ENCODE peak calls at places on chromosomes 13 and 19, in four cellular contexts. N, Y, X and R are unnamed samples.
A peak's percentile ranks its signal among the peaks of the same experiment; 100 is the strongest.

GRCh38 chr19:13102666-13103584 is at the start of gene LYL1:
- DNase-seq in X (peak; percentile 45), N (peak; percentile 93), Y (peak; percentile 18), R (peak; percentile 67)

GRCh38 chr19:1134431-1134830 is 30.6 kb downstream of the GPX4 start:
- DNase-seq in X (no peak), Y (no peak), N (no peak), R (no peak)

GRCh38 chr19:46201413-46202310 is 27.9 kb upstream of the IGFL1 start:
- DNase-seq in Y (peak; percentile 38), X (no peak), N (no peak), R (no peak)

GRCh38 chr19:13314761-13315160 is 164.6 kb downstream of the IER2 start:
- DNase-seq in Y (no peak), X (no peak), N (no peak), R (no peak)

GRCh38 chr19:10812902-10813404 is 23.1 kb downstream of the TMED1 start:
- DNase-seq in Y (peak; percentile 71), X (no peak), N (peak; percentile 80), R (no peak)

GRCh38 chr19:27911122-27911898 is 1301.6 kb downstream of the UQCRFS1 start:
- DNase-seq in Y (no peak), X (no peak), N (no peak), R (no peak)

GRCh38 chr19:53808710-53809125 is 15.4 kb downstream of the NLRP12 start:
- DNase-seq in Y (peak; percentile 85), X (peak; percentile 68), N (no peak), R (peak; percentile 40)

GRCh38 chr13:24274452-24274971 is 34.9 kb upstream of the C1QTNF9 start:
- DNase-seq in N (no peak), Y (no peak), X (no peak), R (no peak)

GRCh38 chr13:31908696-31909386 is 122.7 kb upstream of the FRY start:
- DNase-seq in N (no peak), Y (no peak), X (no peak), R (no peak)

GRCh38 chr13:35874704-35875103 is 256.5 kb downstream of the DCLK1 start:
- DNase-seq in X (no peak), N (no peak), Y (no peak), R (no peak)

GRCh38 chr13:44304433-44304725 is 69.2 kb upstream of the SERP2 start:
- DNase-seq in Y (no peak), N (no peak), X (no peak), R (no peak)

GRCh38 chr13:63299995-63300394 is 1884.3 kb upstream of the PCDH20 start:
- DNase-seq in Y (no peak), N (no peak), X (no peak), R (no peak)

GRCh38 chr13:97702614-97703013 is 250.9 kb upstream of the IPO5 start:
- DNase-seq in Y (no peak), X (no peak), N (no peak), R (no peak)

GRCh38 chr13:33057019-33057785 is 41.0 kb downstream of the KL start:
- DNase-seq in Y (peak; percentile 19), N (no peak), X (peak; percentile 29), R (no peak)

GRCh38 chr13:34412817-34413365 is 529.2 kb upstream of the NBEA start:
- DNase-seq in X (no peak), N (no peak), Y (peak; percentile 19), R (no peak)

GRCh38 chr19:10505583-10506229 is 2.5 kb upstream of the KEAP1 start:
- DNase-seq in N (peak; percentile 65), X (peak; percentile 60), Y (peak; percentile 77), R (peak; percentile 90)

GRCh38 chr13:42478531-42479156 is 95.3 kb upstream of the TNFSF11 start:
- DNase-seq in Y (peak; percentile 30), X (no peak), N (no peak), R (no peak)

GRCh38 chr13:93752506-93752905 is 525.9 kb downstream of the GPC6 start:
- DNase-seq in N (no peak), Y (no peak), X (no peak), R (no peak)

GRCh38 chr13:29359181-29359580 is 236.3 kb downstream of the SLC7A1 start:
- DNase-seq in Y (no peak), N (no peak), X (no peak), R (no peak)

GRCh38 chr19:13962738-13963602 is 10.7 kb downstream of the DCAF15 start:
- DNase-seq in Y (no peak), N (no peak), X (no peak), R (peak; percentile 61)

GRCh38 chr13:24299488-24300114 is 9.8 kb upstream of the C1QTNF9 start:
- DNase-seq in Y (no peak), X (no peak), N (no peak), R (no peak)

GRCh38 chr19:13956365-13956744 is 4.0 kb downstream of the DCAF15 start:
- DNase-seq in X (no peak), Y (no peak), N (no peak), R (no peak)

GRCh38 chr19:32662186-32662585 is 12.8 kb downstream of the ANKRD27 start:
- DNase-seq in X (no peak), N (no peak), Y (no peak), R (no peak)

GRCh38 chr13:91580749-91581148 is 182.3 kb downstream of the GPC5 start:
- DNase-seq in Y (no peak), X (no peak), N (no peak), R (no peak)

GRCh38 chr19:28705008-28705407 is 507.9 kb downstream of the UQCRFS1 start:
- DNase-seq in X (peak; percentile 21), N (peak; percentile 19), Y (peak; percentile 58), R (no peak)

GRCh38 chr19:40709817-40710216 is 6.9 kb downstream of the COQ8B start:
- DNase-seq in X (no peak), Y (no peak), N (no peak), R (no peak)

DNA sequence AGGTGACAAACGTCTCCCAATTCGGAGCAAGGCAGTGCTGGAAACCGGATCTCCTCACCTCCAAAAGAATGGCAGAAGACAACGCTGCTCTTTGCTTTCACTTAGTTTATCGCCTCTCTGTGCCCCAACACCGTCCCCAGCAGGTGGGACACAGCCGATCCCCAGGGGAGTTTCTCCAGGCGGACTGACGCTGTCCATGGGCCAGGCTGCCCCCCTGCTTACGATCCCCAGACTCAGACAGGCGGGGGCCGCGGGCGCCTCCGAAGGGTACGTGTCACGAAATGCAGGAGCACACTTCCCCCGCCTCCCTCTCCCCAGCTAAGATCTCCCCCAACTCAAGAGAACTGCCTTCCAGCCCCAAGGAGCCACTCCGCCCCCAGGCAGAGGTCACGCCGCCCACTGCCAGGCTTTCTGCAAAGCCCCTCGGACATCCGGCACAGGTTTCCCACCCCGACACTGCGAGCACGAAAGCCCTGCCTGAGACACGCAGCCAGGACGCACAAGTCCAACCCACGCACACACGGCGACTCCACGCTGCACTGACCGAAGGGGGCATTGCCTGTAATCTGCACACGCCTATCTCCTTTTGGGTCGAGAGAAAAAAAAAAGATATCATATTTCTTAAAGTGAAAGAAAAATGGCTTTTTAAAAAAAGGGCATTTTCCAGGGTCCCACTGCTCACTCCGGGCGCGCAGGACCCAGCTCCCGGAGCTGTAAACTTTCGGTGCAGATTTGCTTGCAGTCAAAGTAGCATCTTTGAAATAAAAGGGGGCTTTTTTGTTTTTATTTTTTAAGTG is 1.9 kb downstream of the SPRY2 start:
- DNase-seq in X (peak; percentile 23), Y (peak; percentile 61), N (peak; percentile 36), R (peak; percentile 72)
- TF ChIP-seq HMGXB4 in X (peak; percentile 74), Y (no peak), N (no peak), R (no peak)

GRCh38 chr19:49590071-49590970 is 661 bp upstream of the PRR12 start:
- DNase-seq in X (peak; percentile 97), N (peak; percentile 98), Y (peak; percentile 99), R (peak; percentile 99)

GRCh38 chr19:49589391-49589790 is 1.6 kb upstream of the PRR12 start:
- DNase-seq in X (no peak), Y (no peak), N (no peak), R (no peak)

GRCh38 chr19:49590971-49591730 is at the start of gene PRR12:
- DNase-seq in Y (peak; percentile 88), X (peak; percentile 61), N (peak; percentile 87), R (peak; percentile 52)

GRCh38 chr19:49587227-49587626 is 3.8 kb upstream of the PRR12 start:
- DNase-seq in N (no peak), Y (no peak), X (no peak), R (no peak)

GRCh38 chr19:49588370-49589122 is 2.4 kb upstream of the PRR12 start:
- DNase-seq in N (no peak), Y (no peak), X (no peak), R (no peak)
- TF ChIP-seq HMGXB4 in N (no peak), Y (no peak), X (no peak), R (no peak)

GRCh38 chr19:6020972-6021805 is 43.2 kb upstream of the RANBP3 start:
- DNase-seq in Y (no peak), X (peak; percentile 19), N (no peak), R (no peak)

GRCh38 chr19:6021878-6022569 is 44.1 kb upstream of the RANBP3 start:
- DNase-seq in X (peak; percentile 85), Y (peak; percentile 66), N (peak; percentile 87), R (peak; percentile 93)

GRCh38 chr19:6022570-6023049 is 44.7 kb upstream of the RANBP3 start:
- DNase-seq in X (no peak), N (no peak), Y (no peak), R (no peak)

GRCh38 chr19:6018786-6019185 is 40.8 kb upstream of the RANBP3 start:
- DNase-seq in X (no peak), Y (no peak), N (peak; percentile 69), R (peak; percentile 79)

GRCh38 chr19:6020166-6020967 is 42.4 kb upstream of the RANBP3 start:
- DNase-seq in X (peak; percentile 30), N (no peak), Y (no peak), R (no peak)
- TF ChIP-seq HMGXB4 in X (no peak), N (no peak), Y (no peak), R (no peak)

DNA sequence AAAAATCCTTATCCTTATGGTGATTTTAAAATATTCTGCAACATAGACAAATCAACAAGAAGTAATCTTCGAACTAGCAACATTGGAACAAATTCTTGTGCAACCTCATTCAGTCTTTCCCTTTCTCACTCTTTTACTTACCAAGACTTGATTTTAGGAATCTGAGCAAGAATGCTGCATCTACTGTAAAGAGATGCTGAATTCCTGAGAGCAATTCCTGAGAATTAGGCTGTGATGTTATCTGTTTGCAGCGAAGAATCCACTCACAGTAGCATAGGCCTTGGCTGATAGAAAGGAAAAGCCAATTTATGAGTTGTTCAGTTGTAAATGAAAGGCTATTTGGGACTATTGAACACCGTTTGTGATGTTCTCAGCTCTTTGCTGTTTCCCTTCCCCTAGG is 144.3 kb downstream of the CRYL1 start:
- DNase-seq in X (no peak), Y (no peak), N (no peak), R (no peak)
- TF ChIP-seq HMGXB4 in X (no peak), Y (no peak), N (no peak), R (no peak)

GRCh38 chr13:100175078-100175802 is 86.3 kb downstream of the PCCA start:
- DNase-seq in N (no peak), X (no peak), Y (no peak), R (no peak)

GRCh38 chr13:100175803-100176182 is 86.9 kb downstream of the PCCA start:
- DNase-seq in Y (no peak), X (no peak), N (no peak), R (no peak)

GRCh38 chr13:100173203-100173602 is 84.3 kb downstream of the PCCA start:
- DNase-seq in X (no peak), N (no peak), Y (no peak), R (no peak)

GRCh38 chr13:100176781-100177389 is 88.0 kb downstream of the PCCA start:
- DNase-seq in Y (no peak), N (no peak), X (no peak), R (no peak)
- TF ChIP-seq HMGXB4 in Y (no peak), N (no peak), X (no peak), R (no peak)